ENCODE peak calls at places on chromosomes 11 and 22, in four cellular contexts. E is WERI-Rb-1, V is fibroblast of lung, Z is right cardiac atrium. N is an unnamed sample.

GRCh38 chr11:67696998-67697397 is 22.6 kb upstream of the ALDH3B2 start:
- DNase-seq in Z (no peak), V (no peak), E (no peak), N (no peak)

GRCh38 chr22:21917206-21917958 is 35.3 kb downstream of the PPM1F start:
- DNase-seq in V (peak), E (no peak), Z (no peak), N (peak)

GRCh38 chr11:106642331-106642730 is 375.9 kb downstream of the GUCY1A2 start:
- DNase-seq in E (no peak), V (peak), Z (no peak), N (no peak)

GRCh38 chr22:38802671-38803121 is 8.8 kb upstream of the DNAL4 start:
- DNase-seq in E (no peak), Z (peak), V (peak), N (peak)

GRCh38 chr11:116122697-116123472 is 618.7 kb upstream of the CADM1 start:
- DNase-seq in Z (no peak), V (no peak), E (no peak), N (no peak)

GRCh38 chr22:21981874-21982273 is 713 bp downstream of the TOP3B start:
- DNase-seq in V (no peak), E (no peak), Z (no peak), N (peak)

GRCh38 chr11:34327804-34328631 is 29.8 kb downstream of the ABTB2 start:
- DNase-seq in Z (peak), V (peak), E (peak), N (no peak)

GRCh38 chr22:29311468-29312217 is 3.9 kb downstream of the RASL10A start:
- DNase-seq in E (no peak), Z (peak), V (no peak), N (peak)

GRCh38 chr11:15234796-15235195 is 120.1 kb downstream of the INSC start:
- DNase-seq in V (no peak), E (no peak), Z (no peak), N (no peak)

GRCh38 chr11:104390696-104391095 is 226.7 kb upstream of the PDGFD start:
- DNase-seq in E (no peak), V (no peak), Z (no peak), N (no peak)

GRCh38 chr22:27179161-27179560 is 521.8 kb downstream of the MIAT start:
- DNase-seq in E (no peak), V (no peak), Z (no peak), N (no peak)

GRCh38 chr11:86983071-86983488 is 27.9 kb upstream of the FZD4 start:
- DNase-seq in Z (peak), V (no peak), E (peak), N (peak)

GRCh38 chr11:72629266-72629665 is 45.0 kb downstream of the PDE2A start:
- DNase-seq in E (peak), Z (peak), V (no peak), N (no peak)

GRCh38 chr11:110479445-110480101 is 49.8 kb downstream of the FDX1 start:
- DNase-seq in V (peak), E (peak), Z (no peak), N (no peak)

GRCh38 chr11:12884751-12885318 is 124.3 kb upstream of the RASSF10 start:
- DNase-seq in Z (no peak), E (no peak), V (peak), N (no peak)

GRCh38 chr22:50299724-50300619 is 7.5 kb downstream of the PLXNB2 start:
- DNase-seq in E (no peak), V (no peak), Z (peak), N (no peak)

DNA sequence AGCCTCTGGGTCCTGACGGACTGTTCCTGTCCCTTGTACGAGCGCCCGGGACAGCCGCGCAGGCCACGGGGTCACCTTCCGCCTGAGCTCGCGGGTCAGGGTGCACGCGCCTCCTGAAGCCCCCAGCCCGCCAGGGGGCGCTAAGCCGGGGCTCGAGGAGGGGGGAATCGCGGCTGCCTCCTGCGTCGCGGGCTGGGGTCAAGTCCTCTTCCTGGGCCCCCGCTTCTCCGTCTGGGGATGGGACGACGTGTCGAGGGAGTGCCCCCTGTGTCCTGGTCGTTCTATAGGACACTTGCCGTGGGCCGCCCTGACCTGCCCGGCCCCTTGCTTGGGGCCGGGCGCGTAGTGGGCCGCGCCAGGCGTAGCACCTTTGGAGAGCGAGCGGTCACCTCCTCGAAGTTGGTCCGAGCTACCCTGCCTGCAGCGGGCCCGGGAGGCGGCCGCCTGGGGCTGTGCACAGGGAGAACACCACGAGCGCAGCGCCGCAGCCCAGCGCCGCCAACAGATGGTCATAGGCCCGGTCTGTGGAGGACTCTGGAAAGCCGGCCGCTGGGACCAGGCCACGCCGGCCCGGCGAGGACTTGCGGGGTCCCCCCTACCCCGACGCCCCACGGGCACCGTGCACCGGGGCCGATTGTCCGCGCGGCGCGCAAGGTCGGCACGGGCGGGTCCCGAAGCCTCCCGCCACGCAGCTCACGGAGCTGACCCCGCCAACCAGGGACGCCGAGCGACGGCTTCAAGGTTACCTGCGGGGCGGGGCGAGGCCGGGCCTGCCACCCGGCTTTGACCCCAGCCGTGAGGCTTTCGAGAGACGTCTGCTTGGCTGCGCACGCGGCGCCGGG is 2.7 kb upstream of the WNT11 start:
- DNase-seq in E (peak), Z (peak), V (peak), N (peak)
- H3K27ac ChIP-seq in E (no peak), Z (no peak), V (no peak), N (no peak)

GRCh38 chr22:30575011-30575671 is 676 bp upstream of the GAL3ST1 start:
- DNase-seq in Z (peak), E (peak), V (peak), N (peak)
- H3K27ac ChIP-seq in Z (no peak), E (no peak), V (peak), N (peak)

DNA sequence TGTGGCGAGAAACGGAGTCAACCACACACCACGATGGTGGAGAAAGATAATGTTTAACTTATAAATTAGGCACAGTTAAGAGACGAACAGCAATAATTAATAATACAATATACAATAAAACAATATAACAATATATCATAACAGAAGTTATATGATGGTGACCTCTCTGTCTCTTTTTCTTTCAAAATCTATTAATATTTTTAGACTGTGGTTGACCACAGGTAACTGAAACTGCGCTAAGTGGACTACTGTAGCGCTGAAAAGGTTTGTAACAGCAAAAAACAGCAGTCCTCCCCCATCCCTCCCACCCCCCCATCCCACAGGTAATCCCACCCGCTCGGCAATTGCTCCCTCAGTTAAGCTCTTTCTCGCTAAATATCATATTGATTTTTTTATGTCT is 3.6 kb upstream of the SSTR3 start:
- DNase-seq in Z (no peak), V (no peak), E (no peak), N (no peak)
- H3K27ac ChIP-seq in Z (no peak), V (no peak), E (no peak), N (no peak)

GRCh38 chr11:894575-895201 is 15.9 kb downstream of the CHID1 start:
- DNase-seq in Z (no peak), E (no peak), V (no peak), N (peak)
- H3K27ac ChIP-seq in Z (no peak), E (peak), V (no peak), N (no peak)